ENCODE peak calls at places on chromosome 17, in ten cellular contexts. B is cardiac muscle cell, X is body of pancreas, G is GM12878, W is hepatocyte, U is A549, O is caudate nucleus, M is fibroblast of lung, A is upper lobe of right lung, H is kidney. Q is an unnamed sample.

GRCh38 chr17:79950306-79950705 is 85.4 kb downstream of the TBC1D16 start:
- DNase-seq in H (peak), A (peak), W (peak), B (no peak), U (no peak), X (peak), M (no peak), O (no peak), G (no peak), Q (no peak)

GRCh38 chr17:76943202-76943601 is 75.0 kb downstream of the MGAT5B start:
- DNase-seq in X (no peak), A (no peak), B (no peak), U (no peak), G (no peak), H (no peak), W (no peak), M (no peak), O (no peak), Q (no peak)

GRCh38 chr17:72465191-72466024 is 344.6 kb downstream of the SOX9 start:
- DNase-seq in W (peak), X (peak), A (no peak), B (no peak), U (peak), G (peak), O (no peak), H (peak), M (peak), Q (peak)

GRCh38 chr17:77274137-77274829 is 133.5 kb downstream of the SEC14L1 start:
- DNase-seq in W (no peak), H (no peak), A (no peak), B (no peak), G (no peak), M (no peak), U (no peak), O (no peak), X (no peak), Q (no peak)

GRCh38 chr17:59711936-59712335 is 4.5 kb downstream of the VMP1 start:
- DNase-seq in G (no peak), W (no peak), H (no peak), U (no peak), O (no peak), B (no peak), A (no peak), X (no peak), M (no peak), Q (no peak)

GRCh38 chr17:59756236-59756818 is 48.9 kb downstream of the VMP1 start:
- DNase-seq in M (peak), X (no peak), W (no peak), G (no peak), U (peak), B (no peak), O (no peak), A (no peak), H (no peak), Q (peak)

GRCh38 chr17:2378905-2379304 is 22.0 kb downstream of the MNT start:
- DNase-seq in H (no peak), G (no peak), A (no peak), M (no peak), B (no peak), X (no peak), O (no peak), W (no peak), U (no peak), Q (no peak)

GRCh38 chr17:31593806-31594205 is 202.3 kb downstream of the RAB11FIP4 start:
- DNase-seq in A (no peak), B (no peak), U (no peak), O (no peak), G (no peak), M (peak), W (no peak), H (no peak), X (no peak), Q (no peak)

GRCh38 chr17:78304549-78305037 is 55.3 kb downstream of the SOCS3 start:
- DNase-seq in X (no peak), A (no peak), W (no peak), O (no peak), U (no peak), M (no peak), H (peak), G (no peak), B (no peak), Q (no peak)

GRCh38 chr17:38731526-38732294 is 1.6 kb downstream of the CISD3 start:
- DNase-seq in G (no peak), B (no peak), M (no peak), X (no peak), H (no peak), O (no peak), U (no peak), A (no peak), W (no peak), Q (no peak)

GRCh38 chr17:49787932-49788442 is 494 bp upstream of the KAT7 start:
- DNase-seq in G (no peak), M (no peak), O (no peak), H (no peak), U (no peak), X (no peak), W (no peak), B (no peak), A (no peak), Q (no peak)

GRCh38 chr17:79925242-79925957 is 86.2 kb upstream of the CBX4 start:
- DNase-seq in X (peak), G (no peak), B (no peak), O (peak), H (peak), W (no peak), U (peak), A (peak), M (peak), Q (no peak)

GRCh38 chr17:40331743-40332641 is 23.0 kb downstream of the RARA start:
- DNase-seq in G (no peak), A (peak), W (peak), B (no peak), X (peak), H (peak), O (no peak), U (peak), M (peak), Q (no peak)

GRCh38 chr17:79006794-79007503 is 2.6 kb downstream of the CANT1 start:
- DNase-seq in U (no peak), X (no peak), M (no peak), O (no peak), H (peak), W (no peak), A (peak), G (no peak), B (no peak), Q (no peak)

DNA sequence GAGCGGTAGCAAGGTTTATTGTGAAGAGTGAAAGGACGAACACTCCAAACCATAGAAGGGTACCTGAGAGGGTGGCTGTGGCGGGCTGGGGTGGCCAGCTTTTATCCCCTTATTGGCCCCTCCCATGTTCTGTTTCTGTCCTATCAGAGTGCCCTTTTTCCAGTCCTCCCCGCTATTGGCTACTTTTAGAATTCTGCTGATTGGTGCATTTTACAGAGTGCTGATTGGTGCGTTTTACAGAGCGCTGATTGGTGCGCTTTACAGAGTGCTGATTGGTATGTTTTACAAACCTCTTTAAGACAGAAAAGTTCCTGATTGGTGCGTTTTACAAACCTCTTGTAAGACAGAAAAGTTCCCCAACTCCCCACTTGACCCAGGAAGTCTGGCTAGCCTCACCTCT is 12.5 kb downstream of the GSG1L2 start:
- DNase-seq in M (no peak), A (no peak), X (no peak), O (no peak), G (no peak), U (no peak), B (no peak), W (no peak), H (no peak), Q (no peak)
- H3K27ac ChIP-seq in M (no peak), A (no peak), X (no peak), O (no peak), G (no peak), U (no peak), B (no peak), W (no peak), H (no peak), Q (no peak)

DNA sequence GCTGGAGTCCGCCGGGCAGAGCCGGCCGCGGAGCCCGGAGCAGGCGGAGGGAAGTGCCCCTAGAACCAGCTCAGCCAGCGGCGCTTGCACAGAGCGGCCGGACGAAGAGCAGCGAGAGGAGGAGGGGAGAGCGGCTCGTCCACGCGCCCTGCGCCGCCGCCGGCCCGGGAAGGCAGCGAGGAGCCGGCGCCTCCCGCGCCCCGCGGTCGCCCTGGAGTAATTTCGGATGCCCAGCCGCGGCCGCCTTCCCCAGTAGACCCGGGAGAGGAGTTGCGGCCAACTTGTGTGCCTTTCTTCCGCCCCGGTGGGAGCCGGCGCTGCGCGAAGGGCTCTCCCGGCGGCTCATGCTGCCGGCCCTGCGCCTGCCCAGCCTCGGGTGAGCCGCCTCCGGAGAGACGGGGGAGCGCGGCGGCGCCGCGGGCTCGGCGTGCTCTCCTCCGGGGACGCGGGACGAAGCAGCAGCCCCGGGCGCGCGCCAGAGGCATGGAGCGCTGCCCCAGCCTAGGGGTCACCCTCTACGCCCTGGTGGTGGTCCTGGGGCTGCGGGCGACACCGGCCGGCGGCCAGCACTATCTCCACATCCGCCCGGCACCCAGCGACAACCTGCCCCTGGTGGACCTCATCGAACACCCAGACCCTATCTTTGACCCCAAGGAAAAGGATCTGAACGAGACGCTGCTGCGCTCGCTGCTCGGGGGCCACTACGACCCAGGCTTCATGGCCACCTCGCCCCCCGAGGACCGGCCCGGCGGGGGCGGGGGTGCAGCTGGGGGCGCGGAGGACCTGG is 435 bp downstream of the NOG start:
- DNase-seq in A (peak), O (no peak), G (no peak), H (peak), B (peak), U (no peak), W (peak), X (peak), M (no peak), Q (no peak)
- H3K27ac ChIP-seq in A (peak), O (peak), G (no peak), H (no peak), B (peak), U (peak), W (peak), X (no peak), M (peak), Q (peak)

GRCh38 chr17:45410144-45411091 is 22.3 kb downstream of the ARHGAP27 start:
- DNase-seq in X (no peak), B (no peak), U (no peak), O (no peak), G (no peak), W (no peak), M (no peak), A (no peak), H (peak), Q (no peak)

GRCh38 chr17:45409659-45410076 is 23.0 kb downstream of the ARHGAP27 start:
- DNase-seq in O (no peak), A (no peak), H (peak), G (no peak), U (no peak), B (no peak), M (no peak), W (no peak), X (no peak), Q (no peak)

GRCh38 chr17:45413498-45413923 is 19.2 kb downstream of the ARHGAP27 start:
- DNase-seq in U (no peak), W (peak), B (no peak), X (no peak), G (no peak), M (no peak), A (peak), O (no peak), H (peak), Q (no peak)

GRCh38 chr17:45411348-45412105 is 21.1 kb downstream of the ARHGAP27 start:
- DNase-seq in U (no peak), W (peak), G (no peak), A (no peak), M (no peak), O (no peak), X (no peak), B (no peak), H (no peak), Q (no peak)

GRCh38 chr17:45414997-45415881 is 17.4 kb downstream of the ARHGAP27 start:
- DNase-seq in A (no peak), X (no peak), H (peak), O (no peak), W (no peak), G (no peak), U (no peak), B (no peak), M (no peak), Q (no peak)
- H3K27ac ChIP-seq in A (no peak), X (no peak), H (no peak), O (peak), W (peak), G (no peak), U (no peak), B (no peak), M (no peak), Q (no peak)

GRCh38 chr17:7841309-7841621 is 7.2 kb downstream of the KDM6B start:
- DNase-seq in B (peak), A (no peak), U (no peak), H (no peak), O (no peak), X (no peak), W (no peak), G (no peak), M (no peak), Q (no peak)

GRCh38 chr17:7839199-7839889 is 5.3 kb downstream of the KDM6B start:
- DNase-seq in A (no peak), X (no peak), G (no peak), M (no peak), W (peak), H (peak), O (no peak), B (no peak), U (no peak), Q (no peak)

GRCh38 chr17:7839890-7840260 is 5.9 kb downstream of the KDM6B start:
- DNase-seq in G (no peak), B (peak), U (peak), X (no peak), A (no peak), O (no peak), W (peak), H (no peak), M (peak), Q (no peak)

GRCh38 chr17:7840875-7841274 is 6.9 kb downstream of the KDM6B start:
- DNase-seq in O (no peak), G (no peak), W (no peak), B (no peak), X (no peak), M (no peak), U (no peak), H (no peak), A (no peak), Q (no peak)

DNA sequence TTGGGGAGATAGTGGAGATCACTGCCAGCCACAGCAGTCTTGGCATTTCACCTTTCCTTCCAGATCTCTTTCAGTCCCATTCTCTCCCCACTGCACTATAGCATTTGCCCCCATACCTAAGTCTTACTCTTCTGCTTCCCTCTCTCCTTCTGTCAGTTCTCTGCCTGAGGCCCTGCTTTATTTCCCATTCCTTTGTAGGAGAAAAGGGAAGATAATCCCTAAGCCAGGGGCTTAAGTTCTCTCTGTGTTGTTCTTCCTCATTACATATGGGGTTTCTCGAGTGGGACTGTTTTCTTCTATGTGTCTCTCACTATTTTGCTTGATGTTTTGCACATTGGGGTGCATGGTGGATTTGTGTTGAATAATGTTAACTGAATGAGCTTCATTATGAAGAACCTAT is 6.4 kb downstream of the KDM6B start:
- DNase-seq in A (no peak), X (no peak), U (no peak), W (no peak), B (no peak), O (no peak), G (no peak), M (no peak), H (no peak), Q (no peak)
- H3K27ac ChIP-seq in A (peak), X (peak), U (peak), W (peak), B (peak), O (no peak), G (no peak), M (peak), H (no peak), Q (peak)